ENCODE peak calls at places on chromosomes 13 and 19, in four cellular contexts. K is H1, P is GM12878, D is HepG2. A is an unnamed sample.

GRCh38 chr19:12578641-12579040 is 27.4 kb upstream of the ZNF564 start:
- DNase-seq in K (no peak), P (no peak), D (no peak), A (no peak)

GRCh38 chr13:114318624-114319023 is 4.3 kb downstream of the CHAMP1 start:
- DNase-seq in K (no peak), P (no peak), D (no peak), A (no peak)

GRCh38 chr19:31330761-31331160 is 18.5 kb downstream of the TSHZ3 start:
- DNase-seq in K (no peak), P (no peak), D (no peak), A (no peak)

GRCh38 chr13:87671031-87671823 is at the start of gene SLITRK5:
- DNase-seq in K (no peak), P (no peak), D (peak; percentile 3), A (peak; percentile 4)

GRCh38 chr19:30757836-30758617 is 385.8 kb downstream of the ZNF536 start:
- DNase-seq in K (no peak), P (no peak), D (no peak), A (no peak)

GRCh38 chr13:74027161-74027779 is 106.9 kb downstream of the KLF12 start:
- DNase-seq in K (no peak), P (no peak), D (no peak), A (no peak)

GRCh38 chr19:1651548-1652394 is 644 bp downstream of the TCF3 start:
- DNase-seq in K (no peak), P (no peak), D (no peak), A (peak; percentile 73)

GRCh38 chr19:15656467-15656866 is 15.8 kb downstream of the CYP4F3 start:
- DNase-seq in K (no peak), P (no peak), D (no peak), A (no peak)

GRCh38 chr19:33686246-33686645 is 64.5 kb downstream of the CHST8 start:
- DNase-seq in K (no peak), P (no peak), D (no peak), A (no peak)

GRCh38 chr13:29771247-29771646 is 79.2 kb downstream of the UBL3 start:
- DNase-seq in K (no peak), P (no peak), D (peak; percentile 23), A (no peak)

GRCh38 chr13:94305033-94305432 is 174.4 kb downstream of the DCT start:
- DNase-seq in K (no peak), P (no peak), D (peak; percentile 65), A (no peak)

GRCh38 chr13:112722433-112723250 is 32.8 kb downstream of the ATP11A start:
- DNase-seq in K (no peak), P (no peak), D (peak; percentile 78), A (peak; percentile 54)

GRCh38 chr19:5103061-5103701 is 134.3 kb downstream of the KDM4B start:
- DNase-seq in K (no peak), P (no peak), D (no peak), A (no peak)

GRCh38 chr13:37039908-37040307 is 19.6 kb downstream of the SUPT20H start:
- DNase-seq in K (no peak), P (no peak), D (no peak), A (no peak)

GRCh38 chr13:45142440-45143345 is 22.4 kb downstream of the GTF2F2 start:
- DNase-seq in K (no peak), P (no peak), D (peak; percentile 56), A (no peak)

GRCh38 chr19:19113040-19113541 is 25.2 kb downstream of the TMEM161A start:
- DNase-seq in K (no peak), P (no peak), D (peak; percentile 75), A (peak; percentile 58)

GRCh38 chr19:19550454-19550842 is 12.4 kb downstream of the CILP2 start:
- DNase-seq in K (no peak), P (no peak), D (no peak), A (no peak)

GRCh38 chr19:36198116-36198515 is 16.3 kb downstream of the ZNF565 start:
- DNase-seq in K (no peak), P (no peak), D (no peak), A (no peak)

GRCh38 chr19:34181111-34181864 is 9.0 kb downstream of the LSM14A start:
- DNase-seq in K (no peak), P (no peak), D (no peak), A (no peak)

GRCh38 chr19:51472607-51473006 is 5.7 kb upstream of the CEACAM18 start:
- DNase-seq in K (no peak), P (no peak), D (no peak), A (no peak)

GRCh38 chr19:54364775-54365257 is at the start of gene LAIR1:
- DNase-seq in K (no peak), P (no peak), D (no peak), A (no peak)

GRCh38 chr19:33482486-33482885 is 39.1 kb downstream of the PEPD start:
- DNase-seq in K (no peak), P (no peak), D (no peak), A (no peak)

GRCh38 chr19:41531438-41532311 is 44.3 kb upstream of the CEACAM21 start:
- DNase-seq in K (no peak), P (no peak), D (no peak), A (peak; percentile 81)

GRCh38 chr13:89554801-89555200 is 1792.7 kb upstream of the MIR17HG start:
- DNase-seq in K (no peak), P (no peak), D (peak; percentile 7), A (no peak)

GRCh38 chr13:35283856-35284255 is 192.6 kb downstream of the MAB21L1 start:
- DNase-seq in K (no peak), P (no peak), D (peak; percentile 80), A (no peak)

GRCh38 chr19:6287269-6287885 is 7.6 kb upstream of the MLLT1 start:
- DNase-seq in K (no peak), P (no peak), D (no peak), A (no peak)

GRCh38 chr13:107099661-107100060 is 531.7 kb upstream of the ARGLU1 start:
- DNase-seq in K (no peak), P (no peak), D (no peak), A (no peak)

GRCh38 chr13:37029617-37030016 is 29.0 kb downstream of the EXOSC8 start:
- DNase-seq in K (no peak), P (no peak), D (no peak), A (no peak)

GRCh38 chr13:21717817-21718216 is 46.9 kb downstream of the FGF9 start:
- DNase-seq in K (peak; percentile 31), P (no peak), D (no peak), A (no peak)

GRCh38 chr19:49590071-49590970 is 661 bp upstream of the PRR12 start:
- DNase-seq in K (peak; percentile 98), P (peak; percentile 91), D (peak; percentile 97), A (peak; percentile 97)
- TF ChIP-seq HDAC6 in K (no peak), P (no peak), D (no peak), A (no peak)

GRCh38 chr13:69857188-69857821 is 250.3 kb upstream of the ATXN8OS start:
- DNase-seq in K (no peak), P (peak; percentile 19), D (peak; percentile 52), A (peak; percentile 52)
- TF ChIP-seq HDAC6 in K (no peak), P (no peak), D (no peak), A (no peak)

DNA sequence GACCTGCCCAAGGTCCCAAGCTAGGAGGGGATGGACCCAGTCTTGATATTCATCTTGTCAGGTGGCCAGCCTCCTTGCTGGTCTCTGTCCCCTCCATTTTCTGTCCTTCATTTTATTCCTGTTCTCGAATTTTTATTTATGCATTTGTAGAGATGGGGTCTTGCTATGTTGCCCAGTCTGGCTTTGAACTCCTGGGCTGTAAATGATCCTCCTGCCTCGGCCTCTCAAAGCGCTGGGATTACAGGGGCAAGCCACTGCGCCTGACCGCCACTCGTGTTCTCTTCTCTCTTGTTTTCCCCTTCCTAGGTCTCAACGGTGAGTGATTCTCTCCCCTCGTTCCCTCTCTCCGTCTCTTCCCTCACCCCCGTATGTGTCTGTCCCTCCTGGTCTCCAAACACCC is 10.6 kb upstream of the TPRX2 start:
- DNase-seq in K (no peak), P (no peak), D (no peak), A (no peak)
- TF ChIP-seq HDAC6 in K (no peak), P (no peak), D (no peak), A (no peak)

GRCh38 chr13:72820898-72821279 is 39.0 kb downstream of the PIBF1 start:
- DNase-seq in K (no peak), P (no peak), D (no peak), A (no peak)

GRCh38 chr13:72820156-72820897 is 38.4 kb downstream of the PIBF1 start:
- DNase-seq in K (no peak), P (no peak), D (no peak), A (no peak)

DNA sequence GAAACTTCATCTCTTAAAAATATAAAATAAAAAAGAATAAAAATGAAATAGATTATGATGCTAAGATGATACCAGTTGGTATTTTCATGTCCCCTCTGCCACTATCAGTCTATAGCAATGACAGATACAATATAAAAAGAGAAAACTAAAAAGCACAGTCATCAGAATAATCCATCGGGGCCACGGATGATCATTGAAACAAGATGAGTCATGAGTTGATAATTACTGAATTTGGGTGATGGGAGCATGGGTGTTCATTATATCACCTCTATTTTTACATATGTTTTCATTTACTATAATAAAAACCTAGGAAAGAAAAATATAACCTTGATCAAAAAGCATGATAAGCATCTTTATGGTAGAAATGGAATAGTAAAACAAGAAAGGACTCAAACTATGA is 41.1 kb downstream of the PIBF1 start:
- DNase-seq in K (no peak), P (no peak), D (no peak), A (no peak)
- TF ChIP-seq HDAC6 in K (no peak), P (no peak), D (no peak), A (no peak)

GRCh38 chr13:44051923-44052322 is 172.2 kb downstream of the LACC1 start:
- DNase-seq in K (no peak), P (no peak), D (no peak), A (no peak)

GRCh38 chr13:44054525-44054924 is 174.8 kb downstream of the LACC1 start:
- DNase-seq in K (no peak), P (no peak), D (no peak), A (no peak)

GRCh38 chr13:44051405-44051804 is 171.7 kb downstream of the LACC1 start:
- DNase-seq in K (no peak), P (no peak), D (no peak), A (no peak)

GRCh38 chr13:44050450-44051063 is 170.9 kb downstream of the LACC1 start:
- DNase-seq in K (no peak), P (no peak), D (peak; percentile 7), A (peak; percentile 6)

GRCh38 chr13:44052843-44053607 is 173.3 kb downstream of the LACC1 start:
- DNase-seq in K (no peak), P (no peak), D (no peak), A (no peak)
- TF ChIP-seq HDAC6 in K (no peak), P (no peak), D (no peak), A (no peak)

DNA sequence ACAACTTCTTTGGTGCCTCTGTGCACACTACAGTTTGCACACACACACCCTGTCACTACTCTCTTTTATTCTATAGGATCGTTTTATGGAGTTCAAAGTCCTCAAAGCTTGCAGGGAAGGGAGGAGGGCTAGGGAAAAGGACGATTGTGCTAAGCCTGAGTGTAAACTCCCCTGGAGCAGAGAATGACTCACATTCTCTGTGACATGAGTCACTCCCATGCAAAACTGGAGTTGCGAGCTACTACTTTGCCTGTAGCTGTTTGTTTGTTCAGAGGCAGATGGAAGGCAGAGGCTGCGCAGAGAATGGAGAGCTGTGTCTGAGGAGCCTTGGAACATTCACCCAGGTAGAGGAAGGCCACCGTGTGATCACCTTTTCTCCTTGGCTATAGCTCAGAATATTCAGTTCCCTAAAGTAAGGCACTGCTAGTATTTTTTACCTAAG is 80.5 kb upstream of the MBNL2 start:
- DNase-seq in K (peak; percentile 29), P (peak; percentile 23), D (peak; percentile 96), A (peak; percentile 71)
- TF ChIP-seq HDAC6 in K (no peak), P (no peak), D (no peak), A (no peak)

GRCh38 chr19:29245221-29245620 is 32.3 kb upstream of the UQCRFS1 start:
- DNase-seq in K (no peak), P (no peak), D (no peak), A (no peak)
- TF ChIP-seq HDAC6 in K (no peak), P (no peak), D (no peak), A (no peak)

GRCh38 chr13:27673911-27674310 is 52.2 kb downstream of the POLR1D start:
- DNase-seq in K (no peak), P (no peak), D (no peak), A (no peak)
- TF ChIP-seq HDAC6 in K (no peak), P (no peak), D (no peak), A (no peak)

A was measured in K562.